ENCODE peak calls at places on chromosomes 7 and 10, in six cellular contexts. One of them, this sample, is unnamed.

GRCh38 chr10:25502453-25502852 is 327.7 kb downstream of the GPR158 start:
- DNase-seq in H9: no peak
- DNase-seq in mesenchymal stem cell: no peak
- DNase-seq in neuronal stem cell: no peak
- DNase-seq in H1: no peak
- DNase-seq in trophoblast cell: no peak
- DNase-seq in this sample: no peak

GRCh38 chr10:102118867-102119266 is 1.3 kb downstream of the LDB1 start:
- DNase-seq in H9: peak
- DNase-seq in mesenchymal stem cell: peak
- DNase-seq in neuronal stem cell: no peak
- DNase-seq in H1: no peak
- DNase-seq in trophoblast cell: no peak
- DNase-seq in this sample: peak

GRCh38 chr10:5496261-5497250 is 2.8 kb downstream of the CALML5 start:
- DNase-seq in H9: no peak
- DNase-seq in mesenchymal stem cell: no peak
- DNase-seq in neuronal stem cell: no peak
- DNase-seq in H1: no peak
- DNase-seq in trophoblast cell: peak
- DNase-seq in this sample: no peak

GRCh38 chr7:68691261-68692216 is 906.7 kb upstream of the AUTS2 start:
- DNase-seq in H9: no peak
- DNase-seq in mesenchymal stem cell: peak
- DNase-seq in neuronal stem cell: no peak
- DNase-seq in H1: no peak
- DNase-seq in trophoblast cell: no peak
- DNase-seq in this sample: peak

GRCh38 chr7:155269766-155270585 is 27.7 kb upstream of the INSIG1 start:
- DNase-seq in H9: no peak
- DNase-seq in mesenchymal stem cell: no peak
- DNase-seq in neuronal stem cell: no peak
- DNase-seq in H1: no peak
- DNase-seq in trophoblast cell: peak
- DNase-seq in this sample: peak

GRCh38 chr10:71528371-71529202 is 131.9 kb downstream of the CDH23 start:
- DNase-seq in H9: no peak
- DNase-seq in mesenchymal stem cell: no peak
- DNase-seq in neuronal stem cell: peak
- DNase-seq in H1: no peak
- DNase-seq in trophoblast cell: no peak
- DNase-seq in this sample: no peak

GRCh38 chr7:47693161-47693740 is 111.3 kb upstream of the TNS3 start:
- DNase-seq in H9: no peak
- DNase-seq in mesenchymal stem cell: peak
- DNase-seq in neuronal stem cell: no peak
- DNase-seq in H1: no peak
- DNase-seq in trophoblast cell: peak
- DNase-seq in this sample: peak

GRCh38 chr10:33263453-33263852 is 71.0 kb downstream of the NRP1 start:
- DNase-seq in H9: no peak
- DNase-seq in mesenchymal stem cell: peak
- DNase-seq in neuronal stem cell: no peak
- DNase-seq in H1: no peak
- DNase-seq in trophoblast cell: no peak
- DNase-seq in this sample: peak

GRCh38 chr10:112735041-112735690 is 214.9 kb upstream of the TCF7L2 start:
- DNase-seq in H9: no peak
- DNase-seq in mesenchymal stem cell: no peak
- DNase-seq in neuronal stem cell: no peak
- DNase-seq in H1: no peak
- DNase-seq in trophoblast cell: no peak
- DNase-seq in this sample: no peak

GRCh38 chr7:158976468-158976848 is 120.1 kb downstream of the DYNC2I1 start:
- DNase-seq in H9: peak
- DNase-seq in mesenchymal stem cell: no peak
- DNase-seq in neuronal stem cell: no peak
- DNase-seq in H1: no peak
- DNase-seq in trophoblast cell: no peak
- DNase-seq in this sample: no peak

GRCh38 chr10:12389154-12389734 is 39.9 kb downstream of the CAMK1D start:
- DNase-seq in H9: no peak
- DNase-seq in mesenchymal stem cell: no peak
- DNase-seq in neuronal stem cell: no peak
- DNase-seq in H1: no peak
- DNase-seq in trophoblast cell: no peak
- DNase-seq in this sample: no peak

GRCh38 chr10:97278491-97278989 is 13.9 kb downstream of the ARHGAP19 start:
- DNase-seq in H9: no peak
- DNase-seq in mesenchymal stem cell: peak
- DNase-seq in neuronal stem cell: no peak
- DNase-seq in H1: no peak
- DNase-seq in trophoblast cell: peak
- DNase-seq in this sample: peak

GRCh38 chr10:64863836-64864235 is 1342.6 kb downstream of the REEP3 start:
- DNase-seq in H9: peak
- DNase-seq in mesenchymal stem cell: no peak
- DNase-seq in neuronal stem cell: no peak
- DNase-seq in H1: no peak
- DNase-seq in trophoblast cell: no peak
- DNase-seq in this sample: no peak

GRCh38 chr7:154861589-154861988 is 141.3 kb downstream of the PAXIP1 start:
- DNase-seq in H9: no peak
- DNase-seq in mesenchymal stem cell: no peak
- DNase-seq in neuronal stem cell: no peak
- DNase-seq in H1: no peak
- DNase-seq in trophoblast cell: no peak
- DNase-seq in this sample: no peak

GRCh38 chr10:46538155-46538554 is 18.3 kb downstream of the GPRIN2 start:
- DNase-seq in H9: no peak
- DNase-seq in mesenchymal stem cell: no peak
- DNase-seq in neuronal stem cell: no peak
- DNase-seq in H1: no peak
- DNase-seq in trophoblast cell: no peak
- DNase-seq in this sample: no peak

GRCh38 chr7:150365673-150366398 is 2.8 kb upstream of the REPIN1 start:
- DNase-seq in H9: no peak
- DNase-seq in mesenchymal stem cell: no peak
- DNase-seq in neuronal stem cell: no peak
- DNase-seq in H1: no peak
- DNase-seq in trophoblast cell: no peak
- DNase-seq in this sample: no peak

GRCh38 chr7:100612730-100613446 is 548 bp downstream of the MOSPD3 start:
- DNase-seq in H9: peak
- DNase-seq in mesenchymal stem cell: peak
- DNase-seq in neuronal stem cell: no peak
- DNase-seq in H1: no peak
- DNase-seq in trophoblast cell: no peak
- DNase-seq in this sample: no peak

GRCh38 chr10:70970830-70971229 is 82.5 kb upstream of the PCBD1 start:
- DNase-seq in H9: peak
- DNase-seq in mesenchymal stem cell: no peak
- DNase-seq in neuronal stem cell: no peak
- DNase-seq in H1: peak
- DNase-seq in trophoblast cell: no peak
- DNase-seq in this sample: peak

GRCh38 chr7:311796-312195 is 21.8 kb downstream of the FOXL3 start:
- DNase-seq in H9: no peak
- DNase-seq in mesenchymal stem cell: no peak
- DNase-seq in neuronal stem cell: no peak
- DNase-seq in H1: no peak
- DNase-seq in trophoblast cell: no peak
- DNase-seq in this sample: no peak

GRCh38 chr7:38452615-38453014 is 178.6 kb downstream of the AMPH start:
- DNase-seq in H9: no peak
- DNase-seq in mesenchymal stem cell: no peak
- DNase-seq in neuronal stem cell: no peak
- DNase-seq in H1: no peak
- DNase-seq in trophoblast cell: no peak
- DNase-seq in this sample: peak

GRCh38 chr10:68231916-68232315 is at the start of gene ATOH7:
- DNase-seq in H9: peak
- DNase-seq in mesenchymal stem cell: no peak
- DNase-seq in neuronal stem cell: no peak
- DNase-seq in H1: no peak
- DNase-seq in trophoblast cell: no peak
- DNase-seq in this sample: peak

GRCh38 chr10:68233045-68233444 is 1.1 kb upstream of the ATOH7 start:
- DNase-seq in H9: no peak
- DNase-seq in mesenchymal stem cell: no peak
- DNase-seq in neuronal stem cell: no peak
- DNase-seq in H1: no peak
- DNase-seq in trophoblast cell: no peak
- DNase-seq in this sample: no peak

GRCh38 chr10:68235111-68235510 is 3.2 kb upstream of the ATOH7 start:
- DNase-seq in H9: no peak
- DNase-seq in mesenchymal stem cell: no peak
- DNase-seq in neuronal stem cell: no peak
- DNase-seq in H1: no peak
- DNase-seq in trophoblast cell: peak
- DNase-seq in this sample: no peak

GRCh38 chr10:68231106-68231901 is 609 bp downstream of the ATOH7 start:
- DNase-seq in H9: peak
- DNase-seq in mesenchymal stem cell: peak
- DNase-seq in neuronal stem cell: peak
- DNase-seq in H1: peak
- DNase-seq in trophoblast cell: no peak
- DNase-seq in this sample: peak

DNA sequence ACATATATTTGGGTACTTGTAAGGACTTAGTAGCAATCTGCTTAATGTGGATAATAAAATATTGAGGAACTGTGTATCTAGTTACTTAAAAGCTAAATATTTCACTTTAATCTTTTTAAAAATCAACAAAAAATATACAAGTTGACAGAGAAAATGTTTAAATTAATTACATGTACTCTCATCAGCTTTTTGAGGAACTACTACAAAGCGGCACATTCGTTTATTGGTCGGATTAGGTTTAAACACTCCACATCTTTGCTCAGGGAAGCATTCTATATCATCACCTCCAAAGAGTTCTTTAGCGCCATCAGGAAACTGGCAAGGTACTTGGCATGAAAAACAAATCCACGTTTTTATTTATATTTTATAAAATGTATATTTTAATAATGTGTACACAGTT is 1.6 kb downstream of the ATOH7 start:
- DNase-seq in H9: no peak
- DNase-seq in mesenchymal stem cell: no peak
- DNase-seq in neuronal stem cell: no peak
- DNase-seq in H1: no peak
- DNase-seq in trophoblast cell: no peak
- DNase-seq in this sample: no peak
- H4K91ac ChIP-seq in H9: no peak
- H4K91ac ChIP-seq in mesenchymal stem cell: no peak
- H4K91ac ChIP-seq in neuronal stem cell: no peak
- H4K91ac ChIP-seq in H1: no peak
- H4K91ac ChIP-seq in trophoblast cell: no peak
- H4K91ac ChIP-seq in this sample: no peak

GRCh38 chr10:93337309-93337721 is 144.8 kb downstream of the MYOF start:
- DNase-seq in H9: no peak
- DNase-seq in mesenchymal stem cell: no peak
- DNase-seq in neuronal stem cell: no peak
- DNase-seq in H1: no peak
- DNase-seq in trophoblast cell: no peak
- DNase-seq in this sample: no peak
- H4K91ac ChIP-seq in H9: no peak
- H4K91ac ChIP-seq in mesenchymal stem cell: no peak
- H4K91ac ChIP-seq in neuronal stem cell: no peak
- H4K91ac ChIP-seq in H1: no peak
- H4K91ac ChIP-seq in trophoblast cell: no peak
- H4K91ac ChIP-seq in this sample: no peak

DNA sequence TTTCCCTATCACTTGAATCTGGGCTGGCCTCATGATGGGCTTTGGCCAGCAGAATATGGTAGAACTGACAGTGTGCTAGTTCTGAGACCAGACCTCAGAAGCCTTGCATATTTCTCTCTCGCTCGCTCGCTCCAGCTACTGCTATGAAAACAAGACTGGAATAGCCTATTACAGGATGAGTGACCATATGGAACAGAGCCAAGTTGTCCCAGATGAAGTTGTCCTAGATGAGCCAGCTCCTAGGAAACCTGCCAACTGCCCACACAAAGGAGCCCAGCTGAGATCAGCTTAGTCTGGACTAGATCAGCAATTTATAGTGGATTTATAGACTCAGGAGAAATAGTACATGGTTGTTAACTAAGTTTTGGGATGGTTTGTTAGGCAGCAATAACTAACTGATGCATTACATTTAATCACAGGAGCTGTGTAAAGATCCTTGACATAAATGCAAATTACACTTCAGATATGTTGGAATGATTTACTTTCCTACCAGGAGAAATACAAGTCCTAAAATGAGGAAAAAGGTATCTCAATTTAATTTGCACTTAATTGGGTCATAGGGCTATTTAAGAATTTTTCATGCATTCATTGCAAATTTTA is 6.8 kb upstream of the HECW1 start:
- DNase-seq in H9: no peak
- DNase-seq in mesenchymal stem cell: no peak
- DNase-seq in neuronal stem cell: no peak
- DNase-seq in H1: no peak
- DNase-seq in trophoblast cell: no peak
- DNase-seq in this sample: peak
- H4K91ac ChIP-seq in H9: no peak
- H4K91ac ChIP-seq in mesenchymal stem cell: no peak
- H4K91ac ChIP-seq in neuronal stem cell: no peak
- H4K91ac ChIP-seq in H1: no peak
- H4K91ac ChIP-seq in trophoblast cell: no peak
- H4K91ac ChIP-seq in this sample: no peak

GRCh38 chr10:43862756-43863155 is 214.1 kb upstream of the ZNF32 start:
- DNase-seq in H9: no peak
- DNase-seq in mesenchymal stem cell: no peak
- DNase-seq in neuronal stem cell: no peak
- DNase-seq in H1: no peak
- DNase-seq in trophoblast cell: no peak
- DNase-seq in this sample: no peak

GRCh38 chr10:43864622-43865021 is 215.9 kb upstream of the ZNF32 start:
- DNase-seq in H9: no peak
- DNase-seq in mesenchymal stem cell: no peak
- DNase-seq in neuronal stem cell: no peak
- DNase-seq in H1: no peak
- DNase-seq in trophoblast cell: no peak
- DNase-seq in this sample: no peak

GRCh38 chr10:43863859-43864591 is 215.3 kb upstream of the ZNF32 start:
- DNase-seq in H9: no peak
- DNase-seq in mesenchymal stem cell: peak
- DNase-seq in neuronal stem cell: no peak
- DNase-seq in H1: no peak
- DNase-seq in trophoblast cell: no peak
- DNase-seq in this sample: peak

GRCh38 chr10:43861966-43862751 is 213.5 kb upstream of the ZNF32 start:
- DNase-seq in H9: no peak
- DNase-seq in mesenchymal stem cell: peak
- DNase-seq in neuronal stem cell: no peak
- DNase-seq in H1: no peak
- DNase-seq in trophoblast cell: no peak
- DNase-seq in this sample: peak

DNA sequence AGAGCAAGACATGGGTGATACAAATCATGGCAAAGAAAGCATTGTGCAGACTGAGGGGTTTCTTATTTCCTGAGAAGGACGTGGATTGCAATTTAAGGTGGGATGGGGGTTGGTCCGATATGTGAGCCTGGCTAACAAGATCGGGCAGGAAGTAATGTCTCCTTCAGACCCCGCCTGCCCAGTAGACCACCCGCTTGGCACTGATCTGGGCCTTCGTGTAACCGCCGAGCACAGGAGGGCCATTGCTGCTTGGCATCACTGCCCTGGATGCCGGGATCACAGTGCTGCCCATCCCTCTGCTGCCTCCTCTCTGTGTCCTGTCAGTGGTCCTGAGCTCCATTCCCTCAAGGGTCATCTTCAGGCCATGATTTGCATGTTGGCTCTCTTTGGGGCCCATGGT is 214.6 kb upstream of the ZNF32 start:
- DNase-seq in H9: no peak
- DNase-seq in mesenchymal stem cell: no peak
- DNase-seq in neuronal stem cell: no peak
- DNase-seq in H1: no peak
- DNase-seq in trophoblast cell: no peak
- DNase-seq in this sample: no peak
- H4K91ac ChIP-seq in H9: no peak
- H4K91ac ChIP-seq in mesenchymal stem cell: peak
- H4K91ac ChIP-seq in neuronal stem cell: no peak
- H4K91ac ChIP-seq in H1: no peak
- H4K91ac ChIP-seq in trophoblast cell: peak
- H4K91ac ChIP-seq in this sample: peak

This sample was measured in IMR-90.